ENCODE peak calls at places on chromosomes 16 and 17, in seven cellular contexts. One of them, this sample, is unnamed.

GRCh38 chr17:72572604-72573491 is 452.0 kb downstream of the SOX9 start:
- DNase-seq in activated T-cell treated with anti-CD3 and anti-CD28 coated beads for 1 hour: no peak
- DNase-seq in type B pancreatic cell: no peak
- DNase-seq in A549: no peak
- DNase-seq in CD4-positive, alpha-beta T cell: no peak
- DNase-seq in NAMALWA: no peak
- DNase-seq in stimulated activated CD4-positive, alpha-beta T cell treated with anti-CD3 and anti-CD28 coated beads, Interleukin-12 subunit alpha, Interleukin-12 subunit beta, amount 100 ng/mL, for 4 hours: no peak
- DNase-seq in this sample: no peak

GRCh38 chr16:86951831-86952598 is 365.2 kb downstream of the C16orf95 start:
- DNase-seq in CD4-positive, alpha-beta T cell: no peak
- DNase-seq in activated T-cell treated with anti-CD3 and anti-CD28 coated beads for 1 hour: no peak
- DNase-seq in type B pancreatic cell: no peak
- DNase-seq in A549: peak; percentile 64
- DNase-seq in NAMALWA: no peak
- DNase-seq in stimulated activated CD4-positive, alpha-beta T cell treated with anti-CD3 and anti-CD28 coated beads, Interleukin-12 subunit alpha, Interleukin-12 subunit beta, amount 100 ng/mL, for 4 hours: no peak
- DNase-seq in this sample: no peak

GRCh38 chr17:67128700-67129099 is 84.3 kb downstream of the CACNG1 start:
- DNase-seq in stimulated activated CD4-positive, alpha-beta T cell treated with anti-CD3 and anti-CD28 coated beads, Interleukin-12 subunit alpha, Interleukin-12 subunit beta, amount 100 ng/mL, for 4 hours: no peak
- DNase-seq in NAMALWA: no peak
- DNase-seq in A549: no peak
- DNase-seq in activated T-cell treated with anti-CD3 and anti-CD28 coated beads for 1 hour: no peak
- DNase-seq in CD4-positive, alpha-beta T cell: no peak
- DNase-seq in type B pancreatic cell: no peak
- DNase-seq in this sample: no peak

GRCh38 chr16:2698996-2699750 is 16.9 kb downstream of the KCTD5 start:
- DNase-seq in NAMALWA: no peak
- DNase-seq in CD4-positive, alpha-beta T cell: no peak
- DNase-seq in stimulated activated CD4-positive, alpha-beta T cell treated with anti-CD3 and anti-CD28 coated beads, Interleukin-12 subunit alpha, Interleukin-12 subunit beta, amount 100 ng/mL, for 4 hours: no peak
- DNase-seq in type B pancreatic cell: no peak
- DNase-seq in A549: no peak
- DNase-seq in activated T-cell treated with anti-CD3 and anti-CD28 coated beads for 1 hour: no peak
- DNase-seq in this sample: no peak

GRCh38 chr17:60887607-60888028 is 210.0 kb downstream of the BCAS3 start:
- DNase-seq in type B pancreatic cell: no peak
- DNase-seq in activated T-cell treated with anti-CD3 and anti-CD28 coated beads for 1 hour: no peak
- DNase-seq in A549: no peak
- DNase-seq in stimulated activated CD4-positive, alpha-beta T cell treated with anti-CD3 and anti-CD28 coated beads, Interleukin-12 subunit alpha, Interleukin-12 subunit beta, amount 100 ng/mL, for 4 hours: no peak
- DNase-seq in CD4-positive, alpha-beta T cell: no peak
- DNase-seq in NAMALWA: no peak
- DNase-seq in this sample: no peak

GRCh38 chr16:53035176-53035942 is 17.3 kb downstream of the CHD9NB start:
- DNase-seq in activated T-cell treated with anti-CD3 and anti-CD28 coated beads for 1 hour: no peak
- DNase-seq in A549: no peak
- DNase-seq in type B pancreatic cell: no peak
- DNase-seq in CD4-positive, alpha-beta T cell: no peak
- DNase-seq in stimulated activated CD4-positive, alpha-beta T cell treated with anti-CD3 and anti-CD28 coated beads, Interleukin-12 subunit alpha, Interleukin-12 subunit beta, amount 100 ng/mL, for 4 hours: no peak
- DNase-seq in NAMALWA: no peak
- DNase-seq in this sample: no peak

GRCh38 chr16:85601730-85602401 is 11.3 kb upstream of the GSE1 start:
- DNase-seq in type B pancreatic cell: no peak
- DNase-seq in CD4-positive, alpha-beta T cell: no peak
- DNase-seq in A549: no peak
- DNase-seq in activated T-cell treated with anti-CD3 and anti-CD28 coated beads for 1 hour: no peak
- DNase-seq in stimulated activated CD4-positive, alpha-beta T cell treated with anti-CD3 and anti-CD28 coated beads, Interleukin-12 subunit alpha, Interleukin-12 subunit beta, amount 100 ng/mL, for 4 hours: no peak
- DNase-seq in NAMALWA: no peak
- DNase-seq in this sample: no peak

GRCh38 chr17:47072881-47073280 is 93.8 kb upstream of the RPRML start:
- DNase-seq in stimulated activated CD4-positive, alpha-beta T cell treated with anti-CD3 and anti-CD28 coated beads, Interleukin-12 subunit alpha, Interleukin-12 subunit beta, amount 100 ng/mL, for 4 hours: no peak
- DNase-seq in activated T-cell treated with anti-CD3 and anti-CD28 coated beads for 1 hour: no peak
- DNase-seq in NAMALWA: no peak
- DNase-seq in CD4-positive, alpha-beta T cell: no peak
- DNase-seq in type B pancreatic cell: no peak
- DNase-seq in A549: no peak
- DNase-seq in this sample: no peak

This sample was measured in KG1.